ENCODE peak calls at places on chromosomes 2 and 18, in ten cellular contexts. Q is stimulated activated CD4-positive, alpha-beta T cell treated with anti-CD3 and anti-CD28 coated beads, Interleukin-4, amount 100 ng/mL, for 1 hour; K is aorta; I is endothelial cell; H is ecto neural progenitor cell; E is HS-5; Y is stimulated activated CD8-positive, alpha-beta memory T cell treated with anti-CD3 and anti-CD28 coated beads, Interleukin-4, amount 100 ng/mL, for 48 hours; X is tibial nerve; Z is neural crest cell; R is NCI-H2081 treated with DMSO at 0.1 percent for 48 hours. P is an unnamed sample.

GRCh38 chr2:29786361-29786760 is 135.0 kb downstream of the ALK start:
- DNase-seq in Q (no peak), K (no peak), I (no peak), H (no peak), E (no peak), Y (no peak), X (no peak), Z (no peak), R (no peak), P (peak; percentile 21)

GRCh38 chr2:231323316-231323715 is 72.2 kb upstream of the B3GNT7 start:
- DNase-seq in Q (no peak), K (no peak), I (no peak), H (no peak), E (no peak), Y (no peak), X (no peak), Z (no peak), R (no peak), P (no peak)

GRCh38 chr2:46098606-46099005 is 198.6 kb upstream of the EPAS1 start:
- DNase-seq in Q (no peak), K (no peak), I (no peak), H (no peak), E (peak; percentile 54), Y (peak; percentile 28), X (no peak), Z (no peak), R (no peak), P (no peak)

GRCh38 chr2:127690696-127691095 is 10.6 kb upstream of the SFT2D3 start:
- DNase-seq in Q (no peak), K (no peak), I (no peak), H (no peak), E (no peak), Y (no peak), X (no peak), Z (no peak), R (no peak), P (no peak)

GRCh38 chr2:150212722-150213171 is 274.7 kb downstream of the RND3 start:
- DNase-seq in Q (no peak), K (no peak), I (no peak), H (no peak), E (no peak), Y (no peak), X (no peak), Z (no peak), R (no peak), P (no peak)

GRCh38 chr2:188984126-188984525 is 10.0 kb downstream of the COL3A1 start:
- DNase-seq in Q (no peak), K (no peak), I (no peak), H (no peak), E (peak; percentile 84), Y (no peak), X (no peak), Z (no peak), R (no peak), P (peak; percentile 37)

GRCh38 chr2:200625958-200626363 is 40.1 kb downstream of the AOX1 start:
- DNase-seq in Q (no peak), K (no peak), I (no peak), H (no peak), E (no peak), Y (no peak), X (no peak), Z (no peak), R (no peak), P (no peak)

GRCh38 chr2:137983581-137983980 is 19.3 kb downstream of the HNMT start:
- DNase-seq in Q (no peak), K (no peak), I (no peak), H (no peak), E (no peak), Y (no peak), X (no peak), Z (no peak), R (no peak), P (no peak)

GRCh38 chr18:49155410-49155809 is 204.6 kb upstream of the SMAD7 start:
- DNase-seq in Q (no peak), K (no peak), I (no peak), H (no peak), E (no peak), Y (no peak), X (no peak), Z (no peak), R (no peak), P (no peak)

GRCh38 chr2:75277111-75277510 is 77.8 kb upstream of the TACR1 start:
- DNase-seq in Q (no peak), K (no peak), I (no peak), H (no peak), E (peak; percentile 50), Y (no peak), X (no peak), Z (no peak), R (no peak), P (no peak)

GRCh38 chr2:105877945-105878344 is 133.2 kb downstream of the NCK2 start:
- DNase-seq in Q (no peak), K (no peak), I (no peak), H (no peak), E (no peak), Y (peak; percentile 20), X (no peak), Z (no peak), R (no peak), P (peak; percentile 53)

GRCh38 chr2:160209457-160209856 is 9.4 kb upstream of the ITGB6 start:
- DNase-seq in Q (no peak), K (no peak), I (no peak), H (no peak), E (peak; percentile 78), Y (no peak), X (no peak), Z (no peak), R (no peak), P (no peak)

GRCh38 chr2:39511786-39512433 is 74.8 kb upstream of the MAP4K3 start:
- DNase-seq in Q (no peak), K (no peak), I (no peak), H (no peak), E (no peak), Y (no peak), X (no peak), Z (no peak), R (no peak), P (no peak)

GRCh38 chr2:206217162-206217561 is 57.3 kb upstream of the ZDBF2 start:
- DNase-seq in Q (no peak), K (no peak), I (no peak), H (peak; percentile 77), E (no peak), Y (no peak), X (no peak), Z (peak; percentile 31), R (no peak), P (no peak)

GRCh38 chr2:241729868-241730267 is 4.6 kb upstream of the D2HGDH start:
- DNase-seq in Q (no peak), K (no peak), I (no peak), H (no peak), E (no peak), Y (no peak), X (no peak), Z (no peak), R (no peak), P (no peak)

GRCh38 chr18:63262369-63263335 is 56.9 kb downstream of the BCL2 start:
- DNase-seq in Q (no peak), K (peak; percentile 72), I (no peak), H (no peak), E (no peak), Y (no peak), X (peak; percentile 31), Z (no peak), R (no peak), P (no peak)

GRCh38 chr18:1296237-1296636 is 391.6 kb downstream of the ADCYAP1 start:
- DNase-seq in Q (no peak), K (no peak), I (no peak), H (no peak), E (no peak), Y (no peak), X (no peak), Z (no peak), R (no peak), P (no peak)

GRCh38 chr2:241686649-241687425 is at the start of gene DTYMK:
- DNase-seq in Q (peak; percentile 95), K (peak; percentile 99), I (peak; percentile 98), H (peak; percentile 96), E (peak; percentile 79), Y (peak; percentile 95), X (peak; percentile 90), Z (peak; percentile 89), R (peak; percentile 84), P (peak; percentile 97)

P was measured in DMS53.